ENCODE peak calls at places on chromosomes 7 and 10, in seven cellular contexts. One of them, this sample, is unnamed.

GRCh38 chr10:97390096-97390495 is 11.0 kb downstream of the RRP12 start:
- DNase-seq in fibroblast of pulmonary artery: no peak
- DNase-seq in ELR: no peak
- DNase-seq in stimulated activated CD4-positive, alpha-beta T cell treated with anti-CD3 and anti-CD28 coated beads, Interleukin-1b, Interleukin-23, amount 100 ng/mL, for 24 hours: no peak
- DNase-seq in stimulated activated CD8-positive, alpha-beta memory T cell treated with anti-CD3 and anti-CD28 coated beads, Interleukin-2, amount 100 ng/mL, for 48 hours: no peak
- DNase-seq in Right ventricle myocardium superior: no peak
- DNase-seq in frontal cortex: no peak
- DNase-seq in this sample: no peak

GRCh38 chr7:129517931-129518330 is 15.6 kb downstream of the SMKR1 start:
- DNase-seq in fibroblast of pulmonary artery: no peak
- DNase-seq in ELR: no peak
- DNase-seq in stimulated activated CD4-positive, alpha-beta T cell treated with anti-CD3 and anti-CD28 coated beads, Interleukin-1b, Interleukin-23, amount 100 ng/mL, for 24 hours: no peak
- DNase-seq in stimulated activated CD8-positive, alpha-beta memory T cell treated with anti-CD3 and anti-CD28 coated beads, Interleukin-2, amount 100 ng/mL, for 48 hours: no peak
- DNase-seq in Right ventricle myocardium superior: no peak
- DNase-seq in frontal cortex: no peak
- DNase-seq in this sample: no peak

GRCh38 chr10:123007558-123008378 is 827 bp downstream of the IKZF5 start:
- DNase-seq in fibroblast of pulmonary artery: peak; percentile 43
- DNase-seq in ELR: peak; percentile 81
- DNase-seq in stimulated activated CD4-positive, alpha-beta T cell treated with anti-CD3 and anti-CD28 coated beads, Interleukin-1b, Interleukin-23, amount 100 ng/mL, for 24 hours: peak; percentile 21
- DNase-seq in stimulated activated CD8-positive, alpha-beta memory T cell treated with anti-CD3 and anti-CD28 coated beads, Interleukin-2, amount 100 ng/mL, for 48 hours: peak; percentile 12
- DNase-seq in Right ventricle myocardium superior: no peak
- DNase-seq in frontal cortex: peak; percentile 55
- DNase-seq in this sample: peak; percentile 62

GRCh38 chr10:132337019-132337418 is 5.0 kb downstream of the LRRC27 start:
- DNase-seq in fibroblast of pulmonary artery: no peak
- DNase-seq in ELR: no peak
- DNase-seq in stimulated activated CD4-positive, alpha-beta T cell treated with anti-CD3 and anti-CD28 coated beads, Interleukin-1b, Interleukin-23, amount 100 ng/mL, for 24 hours: no peak
- DNase-seq in stimulated activated CD8-positive, alpha-beta memory T cell treated with anti-CD3 and anti-CD28 coated beads, Interleukin-2, amount 100 ng/mL, for 48 hours: no peak
- DNase-seq in Right ventricle myocardium superior: no peak
- DNase-seq in frontal cortex: no peak
- DNase-seq in this sample: peak; percentile 60

GRCh38 chr7:373818-374705 is 84.1 kb downstream of the FOXL3 start:
- DNase-seq in fibroblast of pulmonary artery: no peak
- DNase-seq in ELR: no peak
- DNase-seq in stimulated activated CD4-positive, alpha-beta T cell treated with anti-CD3 and anti-CD28 coated beads, Interleukin-1b, Interleukin-23, amount 100 ng/mL, for 24 hours: no peak
- DNase-seq in stimulated activated CD8-positive, alpha-beta memory T cell treated with anti-CD3 and anti-CD28 coated beads, Interleukin-2, amount 100 ng/mL, for 48 hours: no peak
- DNase-seq in Right ventricle myocardium superior: peak; percentile 27
- DNase-seq in frontal cortex: peak; percentile 44
- DNase-seq in this sample: no peak

GRCh38 chr10:104293781-104294321 is 24.9 kb downstream of the GSTO2 start:
- DNase-seq in fibroblast of pulmonary artery: no peak
- DNase-seq in ELR: no peak
- DNase-seq in stimulated activated CD4-positive, alpha-beta T cell treated with anti-CD3 and anti-CD28 coated beads, Interleukin-1b, Interleukin-23, amount 100 ng/mL, for 24 hours: no peak
- DNase-seq in stimulated activated CD8-positive, alpha-beta memory T cell treated with anti-CD3 and anti-CD28 coated beads, Interleukin-2, amount 100 ng/mL, for 48 hours: no peak
- DNase-seq in Right ventricle myocardium superior: no peak
- DNase-seq in frontal cortex: no peak
- DNase-seq in this sample: no peak

GRCh38 chr7:65373608-65374351 is at the start of gene ZNF92:
- DNase-seq in fibroblast of pulmonary artery: peak; percentile 94
- DNase-seq in ELR: peak; percentile 96
- DNase-seq in stimulated activated CD4-positive, alpha-beta T cell treated with anti-CD3 and anti-CD28 coated beads, Interleukin-1b, Interleukin-23, amount 100 ng/mL, for 24 hours: peak; percentile 94
- DNase-seq in stimulated activated CD8-positive, alpha-beta memory T cell treated with anti-CD3 and anti-CD28 coated beads, Interleukin-2, amount 100 ng/mL, for 48 hours: peak; percentile 93
- DNase-seq in Right ventricle myocardium superior: peak; percentile 98
- DNase-seq in frontal cortex: peak; percentile 85
- DNase-seq in this sample: peak; percentile 87

GRCh38 chr7:158695056-158695455 is 9.5 kb downstream of the NCAPG2 start:
- DNase-seq in fibroblast of pulmonary artery: no peak
- DNase-seq in ELR: no peak
- DNase-seq in stimulated activated CD4-positive, alpha-beta T cell treated with anti-CD3 and anti-CD28 coated beads, Interleukin-1b, Interleukin-23, amount 100 ng/mL, for 24 hours: no peak
- DNase-seq in stimulated activated CD8-positive, alpha-beta memory T cell treated with anti-CD3 and anti-CD28 coated beads, Interleukin-2, amount 100 ng/mL, for 48 hours: no peak
- DNase-seq in Right ventricle myocardium superior: no peak
- DNase-seq in frontal cortex: no peak
- DNase-seq in this sample: no peak

GRCh38 chr7:151702961-151703360 is 174.0 kb downstream of the PRKAG2 start:
- DNase-seq in fibroblast of pulmonary artery: no peak
- DNase-seq in ELR: no peak
- DNase-seq in stimulated activated CD4-positive, alpha-beta T cell treated with anti-CD3 and anti-CD28 coated beads, Interleukin-1b, Interleukin-23, amount 100 ng/mL, for 24 hours: no peak
- DNase-seq in stimulated activated CD8-positive, alpha-beta memory T cell treated with anti-CD3 and anti-CD28 coated beads, Interleukin-2, amount 100 ng/mL, for 48 hours: no peak
- DNase-seq in Right ventricle myocardium superior: peak; percentile 3
- DNase-seq in frontal cortex: no peak
- DNase-seq in this sample: no peak

GRCh38 chr10:124621637-124622036 is 122.5 kb downstream of the FAM53B start:
- DNase-seq in fibroblast of pulmonary artery: no peak
- DNase-seq in ELR: no peak
- DNase-seq in stimulated activated CD4-positive, alpha-beta T cell treated with anti-CD3 and anti-CD28 coated beads, Interleukin-1b, Interleukin-23, amount 100 ng/mL, for 24 hours: no peak
- DNase-seq in stimulated activated CD8-positive, alpha-beta memory T cell treated with anti-CD3 and anti-CD28 coated beads, Interleukin-2, amount 100 ng/mL, for 48 hours: no peak
- DNase-seq in Right ventricle myocardium superior: no peak
- DNase-seq in frontal cortex: peak; percentile 62
- DNase-seq in this sample: no peak

GRCh38 chr10:111758593-111758992 is 425.0 kb downstream of the GPAM start:
- DNase-seq in fibroblast of pulmonary artery: no peak
- DNase-seq in ELR: no peak
- DNase-seq in stimulated activated CD4-positive, alpha-beta T cell treated with anti-CD3 and anti-CD28 coated beads, Interleukin-1b, Interleukin-23, amount 100 ng/mL, for 24 hours: no peak
- DNase-seq in stimulated activated CD8-positive, alpha-beta memory T cell treated with anti-CD3 and anti-CD28 coated beads, Interleukin-2, amount 100 ng/mL, for 48 hours: no peak
- DNase-seq in Right ventricle myocardium superior: no peak
- DNase-seq in frontal cortex: no peak
- DNase-seq in this sample: no peak

GRCh38 chr7:158479680-158480025 is 108.0 kb downstream of the PTPRN2 start:
- DNase-seq in fibroblast of pulmonary artery: no peak
- DNase-seq in ELR: no peak
- DNase-seq in stimulated activated CD4-positive, alpha-beta T cell treated with anti-CD3 and anti-CD28 coated beads, Interleukin-1b, Interleukin-23, amount 100 ng/mL, for 24 hours: no peak
- DNase-seq in stimulated activated CD8-positive, alpha-beta memory T cell treated with anti-CD3 and anti-CD28 coated beads, Interleukin-2, amount 100 ng/mL, for 48 hours: no peak
- DNase-seq in Right ventricle myocardium superior: no peak
- DNase-seq in frontal cortex: no peak
- DNase-seq in this sample: no peak

GRCh38 chr7:18473119-18473518 is 22.4 kb upstream of the HDAC9 start:
- DNase-seq in fibroblast of pulmonary artery: no peak
- DNase-seq in ELR: no peak
- DNase-seq in stimulated activated CD4-positive, alpha-beta T cell treated with anti-CD3 and anti-CD28 coated beads, Interleukin-1b, Interleukin-23, amount 100 ng/mL, for 24 hours: no peak
- DNase-seq in stimulated activated CD8-positive, alpha-beta memory T cell treated with anti-CD3 and anti-CD28 coated beads, Interleukin-2, amount 100 ng/mL, for 48 hours: no peak
- DNase-seq in Right ventricle myocardium superior: no peak
- DNase-seq in frontal cortex: no peak
- DNase-seq in this sample: no peak

GRCh38 chr7:111098011-111098925 is 7.3 kb downstream of the LRRN3 start:
- DNase-seq in fibroblast of pulmonary artery: peak; percentile 64
- DNase-seq in ELR: peak; percentile 33
- DNase-seq in stimulated activated CD4-positive, alpha-beta T cell treated with anti-CD3 and anti-CD28 coated beads, Interleukin-1b, Interleukin-23, amount 100 ng/mL, for 24 hours: peak; percentile 36
- DNase-seq in stimulated activated CD8-positive, alpha-beta memory T cell treated with anti-CD3 and anti-CD28 coated beads, Interleukin-2, amount 100 ng/mL, for 48 hours: peak; percentile 15
- DNase-seq in Right ventricle myocardium superior: no peak
- DNase-seq in frontal cortex: no peak
- DNase-seq in this sample: no peak

GRCh38 chr10:71132321-71132810 is 80.0 kb upstream of the UNC5B start:
- DNase-seq in fibroblast of pulmonary artery: no peak
- DNase-seq in ELR: no peak
- DNase-seq in stimulated activated CD4-positive, alpha-beta T cell treated with anti-CD3 and anti-CD28 coated beads, Interleukin-1b, Interleukin-23, amount 100 ng/mL, for 24 hours: no peak
- DNase-seq in stimulated activated CD8-positive, alpha-beta memory T cell treated with anti-CD3 and anti-CD28 coated beads, Interleukin-2, amount 100 ng/mL, for 48 hours: no peak
- DNase-seq in Right ventricle myocardium superior: no peak
- DNase-seq in frontal cortex: no peak
- DNase-seq in this sample: no peak

GRCh38 chr7:47423196-47423595 is 158.7 kb downstream of the TNS3 start:
- DNase-seq in fibroblast of pulmonary artery: no peak
- DNase-seq in ELR: no peak
- DNase-seq in stimulated activated CD4-positive, alpha-beta T cell treated with anti-CD3 and anti-CD28 coated beads, Interleukin-1b, Interleukin-23, amount 100 ng/mL, for 24 hours: no peak
- DNase-seq in stimulated activated CD8-positive, alpha-beta memory T cell treated with anti-CD3 and anti-CD28 coated beads, Interleukin-2, amount 100 ng/mL, for 48 hours: no peak
- DNase-seq in Right ventricle myocardium superior: no peak
- DNase-seq in frontal cortex: no peak
- DNase-seq in this sample: no peak

GRCh38 chr7:98250789-98251188 is 1.2 kb downstream of the TECPR1 start:
- DNase-seq in fibroblast of pulmonary artery: no peak
- DNase-seq in ELR: no peak
- DNase-seq in stimulated activated CD4-positive, alpha-beta T cell treated with anti-CD3 and anti-CD28 coated beads, Interleukin-1b, Interleukin-23, amount 100 ng/mL, for 24 hours: peak; percentile 16
- DNase-seq in stimulated activated CD8-positive, alpha-beta memory T cell treated with anti-CD3 and anti-CD28 coated beads, Interleukin-2, amount 100 ng/mL, for 48 hours: peak; percentile 22
- DNase-seq in Right ventricle myocardium superior: no peak
- DNase-seq in frontal cortex: peak; percentile 7
- DNase-seq in this sample: peak; percentile 67